ENCODE peak calls at places on chromosome 17, in four cellular contexts. J, Q, D and B are unnamed samples.
A peak's percentile ranks its signal among the peaks of the same experiment; 100 is the strongest.

GRCh38 chr17:75869282-75870141 is 8.9 kb downstream of the TRIM47 start:
- DNase-seq in Q (peak; percentile 80), J (no peak), D (no peak), B (peak; percentile 90)

GRCh38 chr17:30433514-30433913 is 43.7 kb upstream of the GOSR1 start:
- DNase-seq in Q (no peak), J (no peak), D (peak; percentile 40), B (no peak)

GRCh38 chr17:30389755-30390300 is 11.1 kb downstream of the CPD start:
- DNase-seq in Q (no peak), J (no peak), D (no peak), B (no peak)

GRCh38 chr17:6556121-6557039 is at the start of gene PITPNM3:
- DNase-seq in Q (no peak), J (peak; percentile 51), D (peak; percentile 26), B (no peak)

GRCh38 chr17:54348234-54348633 is 525.5 kb downstream of the KIF2B start:
- DNase-seq in J (no peak), Q (no peak), D (no peak), B (no peak)

GRCh38 chr17:68324654-68325336 is 33.5 kb downstream of the ARSG start:
- DNase-seq in Q (no peak), J (no peak), D (no peak), B (no peak)

GRCh38 chr17:47905221-47905733 is 9.2 kb downstream of the SP2 start:
- DNase-seq in J (no peak), D (peak; percentile 73), Q (peak; percentile 69), B (peak; percentile 80)

GRCh38 chr17:76593338-76593737 is 7.7 kb upstream of the ST6GALNAC2 start:
- DNase-seq in Q (no peak), D (no peak), J (no peak), B (no peak)

GRCh38 chr17:80709090-80709695 is 164.6 kb downstream of the RPTOR start:
- DNase-seq in D (no peak), Q (no peak), J (no peak), B (no peak)